ENCODE peak calls at places on chromosomes 13 and 19, in eight cellular contexts. Z is PC-9, C is cardiac muscle cell, W is upper lobe of right lung, I is Peyer's patch, G is GM23338, P is pancreas, Y is IMR-90. B is an unnamed sample.

GRCh38 chr13:48299591-48299990 is 4.0 kb upstream of the RB1 start:
- DNase-seq in Z (no peak), C (no peak), W (no peak), I (no peak), G (no peak), P (no peak), Y (no peak), B (no peak)

GRCh38 chr19:51440846-51441409 is 17.3 kb downstream of the SIGLEC8 start:
- DNase-seq in Z (no peak), C (peak), W (peak), I (no peak), G (no peak), P (no peak), Y (no peak), B (no peak)

GRCh38 chr19:33473644-33474305 is 47.8 kb downstream of the PEPD start:
- DNase-seq in Z (no peak), C (peak), W (peak), I (no peak), G (no peak), P (no peak), Y (peak), B (no peak)

GRCh38 chr19:42255766-42256750 is 1.1 kb upstream of the ERF start:
- DNase-seq in Z (no peak), C (peak), W (peak), I (no peak), G (peak), P (no peak), Y (peak), B (peak)

GRCh38 chr19:10329555-10329954 is 3.8 kb downstream of the RAVER1 start:
- DNase-seq in Z (no peak), C (no peak), W (no peak), I (no peak), G (no peak), P (no peak), Y (no peak), B (no peak)

GRCh38 chr13:44191504-44192171 is 182.0 kb upstream of the SERP2 start:
- DNase-seq in Z (no peak), C (peak), W (no peak), I (peak), G (peak), P (peak), Y (peak), B (peak)

GRCh38 chr13:78247362-78247761 is 328.7 kb upstream of the EDNRB start:
- DNase-seq in Z (no peak), C (no peak), W (no peak), I (no peak), G (no peak), P (no peak), Y (no peak), B (no peak)

GRCh38 chr19:48490980-48491792 is 20.4 kb downstream of the LMTK3 start:
- DNase-seq in Z (no peak), C (no peak), W (peak), I (peak), G (peak), P (peak), Y (no peak), B (no peak)

GRCh38 chr13:50438351-50438750 is 405.1 kb downstream of the DLEU7 start:
- DNase-seq in Z (no peak), C (no peak), W (no peak), I (no peak), G (no peak), P (no peak), Y (no peak), B (no peak)

GRCh38 chr13:45522571-45522970 is 57.8 kb downstream of the COG3 start:
- DNase-seq in Z (no peak), C (no peak), W (no peak), I (no peak), G (no peak), P (no peak), Y (peak), B (no peak)

GRCh38 chr13:105572401-105572800 is 963.1 kb downstream of the EFNB2 start:
- DNase-seq in Z (no peak), C (peak), W (no peak), I (no peak), G (no peak), P (no peak), Y (no peak), B (no peak)

GRCh38 chr19:40594657-40595077 is 6.5 kb upstream of the LTBP4 start:
- DNase-seq in Z (no peak), C (no peak), W (no peak), I (no peak), G (no peak), P (no peak), Y (peak), B (no peak)

GRCh38 chr19:13044160-13044853 is 49.0 kb downstream of the NFIX start:
- DNase-seq in Z (no peak), C (no peak), W (no peak), I (no peak), G (no peak), P (no peak), Y (peak), B (no peak)

GRCh38 chr13:34391071-34391470 is 551.0 kb upstream of the NBEA start:
- DNase-seq in Z (no peak), C (peak), W (no peak), I (no peak), G (no peak), P (no peak), Y (peak), B (no peak)

GRCh38 chr19:48644839-48645651 is 942 bp downstream of the CA11 start:
- DNase-seq in Z (peak), C (peak), W (peak), I (peak), G (peak), P (peak), Y (peak), B (peak)

GRCh38 chr19:38317104-38317612 is 1.4 kb upstream of the YIF1B start:
- DNase-seq in Z (no peak), C (no peak), W (no peak), I (peak), G (no peak), P (no peak), Y (no peak), B (no peak)

GRCh38 chr19:52667972-52668371 is 29.8 kb upstream of the ZNF83 start:
- DNase-seq in Z (no peak), C (no peak), W (no peak), I (no peak), G (no peak), P (no peak), Y (no peak), B (no peak)

GRCh38 chr19:30752876-30753275 is 380.7 kb downstream of the ZNF536 start:
- DNase-seq in Z (no peak), C (no peak), W (no peak), I (no peak), G (no peak), P (no peak), Y (no peak), B (no peak)

GRCh38 chr13:110245421-110245899 is 61.5 kb downstream of the COL4A1 start:
- DNase-seq in Z (no peak), C (peak), W (no peak), I (no peak), G (no peak), P (no peak), Y (peak), B (no peak)

GRCh38 chr19:38068851-38069250 is 155.2 kb downstream of the DPF1 start:
- DNase-seq in Z (no peak), C (no peak), W (no peak), I (no peak), G (no peak), P (no peak), Y (no peak), B (no peak)

GRCh38 chr13:110641055-110642015 is 26.0 kb downstream of the NAXD start:
- DNase-seq in Z (no peak), C (no peak), W (no peak), I (no peak), G (no peak), P (no peak), Y (peak), B (no peak)

GRCh38 chr13:19781526-19781925 is 1.2 kb downstream of the PSPC1 start:
- DNase-seq in Z (no peak), C (no peak), W (no peak), I (no peak), G (no peak), P (no peak), Y (no peak), B (no peak)

GRCh38 chr19:38060346-38060745 is 153.3 kb downstream of the SIPA1L3 start:
- DNase-seq in Z (no peak), C (no peak), W (no peak), I (no peak), G (no peak), P (no peak), Y (no peak), B (no peak)

GRCh38 chr13:84651288-84651687 is 769.0 kb upstream of the SLITRK1 start:
- DNase-seq in Z (no peak), C (peak), W (no peak), I (no peak), G (no peak), P (no peak), Y (peak), B (no peak)

GRCh38 chr19:13172335-13173128 is 22.3 kb downstream of the IER2 start:
- DNase-seq in Z (peak), C (peak), W (peak), I (peak), G (no peak), P (peak), Y (peak), B (peak)

GRCh38 chr19:18097993-18098890 is 664 bp downstream of the MAST3 start:
- DNase-seq in Z (no peak), C (no peak), W (no peak), I (no peak), G (no peak), P (no peak), Y (no peak), B (no peak)

GRCh38 chr19:33569822-33570221 is 48.2 kb upstream of the PEPD start:
- DNase-seq in Z (no peak), C (no peak), W (no peak), I (no peak), G (peak), P (no peak), Y (no peak), B (no peak)

GRCh38 chr13:95540848-95541247 is 11.7 kb upstream of the CLDN10 start:
- DNase-seq in Z (no peak), C (no peak), W (no peak), I (no peak), G (peak), P (peak), Y (no peak), B (peak)

GRCh38 chr13:38394777-38395504 is 45.3 kb downstream of the UFM1 start:
- DNase-seq in Z (peak), C (no peak), W (no peak), I (no peak), G (no peak), P (no peak), Y (no peak), B (no peak)

GRCh38 chr13:80604094-80604493 is 263.2 kb upstream of the SPRY2 start:
- DNase-seq in Z (no peak), C (peak), W (no peak), I (no peak), G (peak), P (no peak), Y (no peak), B (peak)

GRCh38 chr13:75365724-75366173 is 116.2 kb downstream of the TBC1D4 start:
- DNase-seq in Z (peak), C (peak), W (no peak), I (no peak), G (peak), P (no peak), Y (peak), B (no peak)

GRCh38 chr13:107843281-107843680 is 372.1 kb downstream of the LIG4 start:
- DNase-seq in Z (no peak), C (no peak), W (no peak), I (no peak), G (peak), P (no peak), Y (no peak), B (no peak)

GRCh38 chr13:73096173-73097117 is 37.6 kb downstream of the KLF5 start:
- DNase-seq in Z (peak), C (no peak), W (no peak), I (no peak), G (no peak), P (no peak), Y (peak), B (no peak)

GRCh38 chr13:85497652-85498051 is 301.6 kb downstream of the SLITRK6 start:
- DNase-seq in Z (peak), C (peak), W (no peak), I (no peak), G (no peak), P (no peak), Y (peak), B (no peak)

GRCh38 chr19:15296841-15297415 is 35.4 kb downstream of the BRD4 start:
- DNase-seq in Z (no peak), C (no peak), W (peak), I (no peak), G (no peak), P (no peak), Y (no peak), B (no peak)
- H3K27ac ChIP-seq in Z (peak), C (peak), W (peak), I (no peak), G (peak), P (no peak), Y (peak), B (peak)

DNA sequence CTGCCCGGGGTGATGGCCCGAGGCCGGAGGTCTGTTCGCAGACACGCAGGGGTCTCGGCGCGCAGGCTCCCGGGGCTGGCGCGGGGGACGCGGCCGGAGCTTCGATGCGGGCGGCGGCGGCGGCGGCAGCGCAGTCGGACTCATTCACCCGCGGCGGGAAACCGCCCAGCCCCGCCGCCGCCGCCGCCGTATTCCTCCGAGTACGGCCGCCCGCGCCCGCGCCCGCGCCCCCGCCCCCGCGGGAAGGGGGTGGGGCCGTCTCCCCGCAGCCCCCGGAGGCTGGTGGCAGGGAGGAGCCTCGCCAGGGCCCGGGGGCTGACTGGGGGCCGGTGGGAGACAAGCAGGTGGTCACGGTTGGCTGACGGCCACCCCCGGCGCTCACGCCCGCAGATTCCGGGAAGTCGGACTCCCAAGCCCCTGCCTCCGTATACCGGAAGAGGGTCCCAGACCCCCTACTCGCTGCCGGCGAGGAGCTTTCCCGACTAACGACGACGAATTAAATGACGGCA is at the start of gene C2CD4C:
- DNase-seq in Z (no peak), C (peak), W (peak), I (no peak), G (peak), P (no peak), Y (no peak), B (no peak)
- H3K4me3 ChIP-seq in Z (peak), C (peak), W (peak), I (peak), G (peak), P (peak), Y (peak), B (peak)

GRCh38 chr19:3683405-3683865 is 16.8 kb downstream of the PIP5K1C start:
- DNase-seq in Z (no peak), C (peak), W (no peak), I (no peak), G (peak), P (no peak), Y (no peak), B (no peak)

GRCh38 chr19:3682741-3683404 is 17.4 kb downstream of the PIP5K1C start:
- DNase-seq in Z (no peak), C (peak), W (no peak), I (no peak), G (no peak), P (no peak), Y (peak), B (no peak)

GRCh38 chr19:3683866-3684816 is 16.1 kb downstream of the PIP5K1C start:
- DNase-seq in Z (no peak), C (peak), W (no peak), I (no peak), G (no peak), P (no peak), Y (peak), B (no peak)

GRCh38 chr19:3687393-3687773 is 12.9 kb downstream of the PIP5K1C start:
- DNase-seq in Z (no peak), C (no peak), W (no peak), I (no peak), G (no peak), P (no peak), Y (no peak), B (no peak)

DNA sequence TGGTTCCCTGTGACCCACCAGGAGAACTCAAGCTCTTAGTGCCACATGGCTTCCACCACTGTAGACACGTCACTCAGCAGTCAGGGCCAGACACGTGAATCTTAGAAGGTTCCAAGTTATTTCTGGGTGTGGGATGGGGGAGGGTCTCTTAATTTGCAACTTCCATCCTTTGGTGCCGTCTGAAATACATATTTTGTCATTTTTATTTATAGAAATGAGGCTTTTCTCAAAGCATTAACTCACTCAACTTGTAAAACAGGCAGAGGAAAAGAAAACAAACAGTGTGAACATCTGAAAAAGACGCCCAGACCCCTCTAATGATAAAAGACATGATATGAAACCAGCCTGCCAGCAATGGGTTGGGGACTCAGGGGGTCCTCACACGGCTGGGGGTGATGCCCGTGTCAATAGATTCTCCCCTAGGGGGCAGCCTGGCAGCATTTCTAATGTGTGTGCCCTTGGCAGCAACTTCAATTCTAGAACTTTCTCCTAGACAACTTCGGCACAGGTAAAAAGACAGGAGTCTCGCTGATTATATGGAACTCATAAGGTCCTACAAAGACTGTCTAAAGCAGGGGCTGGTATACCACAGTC is 15.4 kb downstream of the PIP5K1C start:
- DNase-seq in Z (no peak), C (no peak), W (no peak), I (no peak), G (no peak), P (no peak), Y (no peak), B (no peak)
- TF ChIP-seq CTCF in Z (no peak), C (no peak), W (no peak), I (no peak), G (no peak), P (no peak), Y (no peak), B (no peak)

GRCh38 chr19:49938662-49939061 is 9.4 kb upstream of the NUP62 start:
- DNase-seq in Z (no peak), C (no peak), W (no peak), I (no peak), G (no peak), P (no peak), Y (no peak), B (no peak)

GRCh38 chr19:49939721-49940481 is 10.6 kb upstream of the NUP62 start:
- DNase-seq in Z (no peak), C (no peak), W (no peak), I (no peak), G (peak), P (no peak), Y (no peak), B (no peak)

GRCh38 chr19:49933643-49934042 is 4.3 kb upstream of the NUP62 start:
- DNase-seq in Z (no peak), C (no peak), W (no peak), I (no peak), G (no peak), P (no peak), Y (no peak), B (no peak)

GRCh38 chr19:49932731-49933131 is 3.4 kb upstream of the NUP62 start:
- DNase-seq in Z (no peak), C (no peak), W (no peak), I (peak), G (no peak), P (no peak), Y (no peak), B (no peak)

DNA sequence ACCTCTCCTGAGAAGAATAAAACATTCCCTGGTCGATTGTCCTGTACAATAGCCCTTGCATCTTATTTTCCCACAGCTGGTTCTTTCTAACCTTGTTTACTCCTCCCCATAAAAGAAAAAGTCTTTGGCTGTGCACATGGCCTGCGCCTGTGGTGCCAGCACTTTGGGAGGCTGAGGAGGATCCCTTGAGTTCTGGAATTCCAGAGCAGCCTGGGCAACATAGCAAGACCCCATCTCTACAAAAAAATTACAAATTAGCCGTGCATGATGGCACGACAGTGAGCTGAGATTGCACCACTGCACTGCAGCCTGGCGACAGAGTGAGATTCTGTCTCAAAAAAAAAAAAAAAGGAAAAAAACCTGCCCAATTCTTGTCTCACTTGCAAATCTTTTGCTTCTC is 7.2 kb upstream of the NUP62 start:
- DNase-seq in Z (no peak), C (no peak), W (no peak), I (no peak), G (no peak), P (no peak), Y (no peak), B (no peak)
- H3K27ac ChIP-seq in Z (no peak), C (no peak), W (no peak), I (no peak), G (no peak), P (no peak), Y (no peak), B (no peak)

GRCh38 chr13:113110048-113110851 is 4.7 kb downstream of the F7 start:
- DNase-seq in Z (no peak), C (peak), W (peak), I (no peak), G (peak), P (no peak), Y (no peak), B (no peak)
- H3K4me3 ChIP-seq in Z (no peak), C (no peak), W (peak), I (peak), G (peak), P (peak), Y (peak), B (peak)

GRCh38 chr13:113915012-113915763 is 51.3 kb upstream of the GAS6 start:
- DNase-seq in Z (no peak), C (no peak), W (no peak), I (no peak), G (no peak), P (peak), Y (no peak), B (no peak)
- TF ChIP-seq CTCF in Z (no peak), C (no peak), W (no peak), I (no peak), G (no peak), P (no peak), Y (no peak), B (no peak)

DNA sequence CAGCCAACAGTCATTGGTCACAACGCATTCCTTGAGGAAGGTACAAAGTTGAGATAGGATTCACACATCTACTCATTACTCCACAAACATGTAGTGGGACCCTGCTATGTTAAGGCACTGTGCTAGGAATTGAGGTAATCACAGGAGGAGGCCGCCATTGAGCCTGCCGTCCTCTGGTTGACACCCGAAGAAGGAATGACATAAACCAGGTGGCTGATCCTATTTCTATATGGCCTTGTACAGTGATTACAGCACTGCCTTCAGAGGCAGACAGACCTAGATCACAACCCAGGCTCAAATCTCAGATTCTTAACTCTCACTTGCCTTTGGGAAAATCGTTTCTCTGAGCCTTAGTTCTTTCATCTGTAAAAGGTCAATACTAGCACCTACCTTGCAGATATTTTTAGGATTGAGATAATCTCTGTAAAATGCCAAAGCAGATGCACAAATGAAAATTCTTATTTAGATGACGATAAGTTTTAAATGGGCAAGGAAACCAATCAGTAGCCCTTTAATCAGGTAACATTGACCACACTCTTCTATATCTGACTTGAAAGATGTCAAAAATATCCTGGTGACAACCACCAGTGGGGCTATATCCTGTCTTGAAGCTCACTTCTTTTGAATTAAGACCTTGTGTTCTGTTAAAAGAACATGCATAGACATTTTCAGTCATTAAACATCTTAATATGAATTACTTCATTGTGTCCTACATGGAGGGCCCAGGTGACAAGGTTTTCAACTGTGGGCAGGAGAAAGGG is 251.6 kb downstream of the KCTD12 start:
- DNase-seq in Z (no peak), C (no peak), W (no peak), I (no peak), G (no peak), P (no peak), Y (no peak), B (no peak)
- H3K27ac ChIP-seq in Z (no peak), C (no peak), W (no peak), I (no peak), G (no peak), P (no peak), Y (no peak), B (no peak)